ENCODE peak calls at places on chromosome 17, in six cellular contexts. One of them, this sample, is unnamed.

GRCh38 chr17:68820476-68820824 is 134.7 kb downstream of the ABCA8 start:
- DNase-seq in testis: peak
- DNase-seq in AG10803: no peak
- DNase-seq in skeletal muscle cell: no peak
- DNase-seq in HL-60: no peak
- DNase-seq in cardiac fibroblast: no peak
- DNase-seq in this sample: no peak

GRCh38 chr17:81148986-81149533 is 16.2 kb upstream of the PVALEF start:
- DNase-seq in cardiac fibroblast: no peak
- DNase-seq in HL-60: peak
- DNase-seq in skeletal muscle cell: no peak
- DNase-seq in testis: no peak
- DNase-seq in AG10803: no peak
- DNase-seq in this sample: no peak

GRCh38 chr17:68861602-68862001 is 93.6 kb downstream of the ABCA8 start:
- DNase-seq in AG10803: no peak
- DNase-seq in testis: no peak
- DNase-seq in HL-60: no peak
- DNase-seq in cardiac fibroblast: peak
- DNase-seq in skeletal muscle cell: no peak
- DNase-seq in this sample: no peak

GRCh38 chr17:78002166-78002565 is 43.7 kb downstream of the TNRC6C start:
- DNase-seq in AG10803: no peak
- DNase-seq in HL-60: no peak
- DNase-seq in cardiac fibroblast: no peak
- DNase-seq in skeletal muscle cell: no peak
- DNase-seq in testis: no peak
- DNase-seq in this sample: no peak

GRCh38 chr17:71980171-71980570 is 140.6 kb upstream of the SOX9 start:
- DNase-seq in testis: no peak
- DNase-seq in cardiac fibroblast: no peak
- DNase-seq in AG10803: peak
- DNase-seq in HL-60: no peak
- DNase-seq in skeletal muscle cell: no peak
- DNase-seq in this sample: no peak

GRCh38 chr17:59838196-59838911 is 54.4 kb downstream of the TUBD1 start:
- DNase-seq in skeletal muscle cell: no peak
- DNase-seq in cardiac fibroblast: peak
- DNase-seq in AG10803: peak
- DNase-seq in testis: no peak
- DNase-seq in HL-60: no peak
- DNase-seq in this sample: peak

GRCh38 chr17:74798239-74798707 is 22.1 kb upstream of the NAT9 start:
- DNase-seq in testis: no peak
- DNase-seq in skeletal muscle cell: no peak
- DNase-seq in HL-60: no peak
- DNase-seq in cardiac fibroblast: no peak
- DNase-seq in AG10803: peak
- DNase-seq in this sample: peak

GRCh38 chr17:80970044-80970761 is 21.4 kb upstream of the CHMP6 start:
- DNase-seq in AG10803: peak
- DNase-seq in testis: peak
- DNase-seq in HL-60: peak
- DNase-seq in skeletal muscle cell: no peak
- DNase-seq in cardiac fibroblast: peak
- DNase-seq in this sample: no peak

GRCh38 chr17:40303706-40304450 is 5.1 kb upstream of the RARA start:
- DNase-seq in AG10803: peak
- DNase-seq in cardiac fibroblast: peak
- DNase-seq in HL-60: no peak
- DNase-seq in skeletal muscle cell: no peak
- DNase-seq in testis: no peak
- DNase-seq in this sample: peak

GRCh38 chr17:21039839-21040575 is 2.8 kb downstream of the USP22 start:
- DNase-seq in AG10803: peak
- DNase-seq in skeletal muscle cell: no peak
- DNase-seq in cardiac fibroblast: peak
- DNase-seq in HL-60: no peak
- DNase-seq in testis: no peak
- DNase-seq in this sample: peak

GRCh38 chr17:79444226-79444625 is 166.6 kb downstream of the RBFOX3 start:
- DNase-seq in testis: no peak
- DNase-seq in AG10803: no peak
- DNase-seq in cardiac fibroblast: no peak
- DNase-seq in skeletal muscle cell: no peak
- DNase-seq in HL-60: no peak
- DNase-seq in this sample: no peak

GRCh38 chr17:21019976-21020575 is 22.7 kb downstream of the USP22 start:
- DNase-seq in HL-60: no peak
- DNase-seq in testis: peak
- DNase-seq in skeletal muscle cell: no peak
- DNase-seq in AG10803: peak
- DNase-seq in cardiac fibroblast: peak
- DNase-seq in this sample: peak

GRCh38 chr17:60729854-60730253 is 52.2 kb downstream of the BCAS3 start:
- DNase-seq in HL-60: no peak
- DNase-seq in testis: no peak
- DNase-seq in skeletal muscle cell: no peak
- DNase-seq in AG10803: no peak
- DNase-seq in cardiac fibroblast: no peak
- DNase-seq in this sample: peak

GRCh38 chr17:72516772-72517399 is 396.1 kb downstream of the SOX9 start:
- DNase-seq in skeletal muscle cell: peak
- DNase-seq in AG10803: peak
- DNase-seq in HL-60: peak
- DNase-seq in cardiac fibroblast: peak
- DNase-seq in testis: peak
- DNase-seq in this sample: peak

GRCh38 chr17:5921919-5922318 is 148.3 kb upstream of the WSCD1 start:
- DNase-seq in testis: no peak
- DNase-seq in HL-60: no peak
- DNase-seq in AG10803: no peak
- DNase-seq in skeletal muscle cell: no peak
- DNase-seq in cardiac fibroblast: no peak
- DNase-seq in this sample: no peak

GRCh38 chr17:11404877-11405276 is 163.9 kb downstream of the SHISA6 start:
- DNase-seq in HL-60: no peak
- DNase-seq in cardiac fibroblast: no peak
- DNase-seq in testis: no peak
- DNase-seq in AG10803: no peak
- DNase-seq in skeletal muscle cell: no peak
- DNase-seq in this sample: no peak

GRCh38 chr17:53168413-53168812 is 654.3 kb upstream of the KIF2B start:
- DNase-seq in skeletal muscle cell: no peak
- DNase-seq in testis: no peak
- DNase-seq in AG10803: no peak
- DNase-seq in cardiac fibroblast: no peak
- DNase-seq in HL-60: no peak
- DNase-seq in this sample: no peak

GRCh38 chr17:53166736-53167135 is 656.0 kb upstream of the KIF2B start:
- DNase-seq in testis: no peak
- DNase-seq in AG10803: no peak
- DNase-seq in cardiac fibroblast: no peak
- DNase-seq in HL-60: no peak
- DNase-seq in skeletal muscle cell: no peak
- DNase-seq in this sample: no peak
- H3K4me3 ChIP-seq in testis: no peak
- H3K4me3 ChIP-seq in AG10803: no peak
- H3K4me3 ChIP-seq in cardiac fibroblast: no peak
- H3K4me3 ChIP-seq in HL-60: no peak
- H3K4me3 ChIP-seq in skeletal muscle cell: no peak
- H3K4me3 ChIP-seq in this sample: no peak

GRCh38 chr17:48003686-48004120 is 32.8 kb downstream of the CDK5RAP3 start:
- DNase-seq in skeletal muscle cell: no peak
- DNase-seq in HL-60: no peak
- DNase-seq in AG10803: no peak
- DNase-seq in cardiac fibroblast: no peak
- DNase-seq in testis: no peak
- DNase-seq in this sample: no peak

GRCh38 chr17:48004973-48005372 is 32.6 kb downstream of the COPZ2 start:
- DNase-seq in skeletal muscle cell: no peak
- DNase-seq in HL-60: no peak
- DNase-seq in cardiac fibroblast: no peak
- DNase-seq in testis: no peak
- DNase-seq in AG10803: no peak
- DNase-seq in this sample: no peak

GRCh38 chr17:48002920-48003685 is 32.2 kb downstream of the CDK5RAP3 start:
- DNase-seq in AG10803: no peak
- DNase-seq in HL-60: no peak
- DNase-seq in skeletal muscle cell: no peak
- DNase-seq in cardiac fibroblast: no peak
- DNase-seq in testis: no peak
- DNase-seq in this sample: no peak

GRCh38 chr17:48001187-48001586 is 30.3 kb downstream of the CDK5RAP3 start:
- DNase-seq in AG10803: peak
- DNase-seq in skeletal muscle cell: no peak
- DNase-seq in cardiac fibroblast: peak
- DNase-seq in HL-60: no peak
- DNase-seq in testis: no peak
- DNase-seq in this sample: no peak

GRCh38 chr17:48002208-48002919 is 31.5 kb downstream of the CDK5RAP3 start:
- DNase-seq in AG10803: peak
- DNase-seq in skeletal muscle cell: peak
- DNase-seq in HL-60: peak
- DNase-seq in testis: no peak
- DNase-seq in cardiac fibroblast: peak
- DNase-seq in this sample: peak
- H3K4me3 ChIP-seq in AG10803: no peak
- H3K4me3 ChIP-seq in skeletal muscle cell: no peak
- H3K4me3 ChIP-seq in HL-60: no peak
- H3K4me3 ChIP-seq in testis: no peak
- H3K4me3 ChIP-seq in cardiac fibroblast: no peak
- H3K4me3 ChIP-seq in this sample: no peak

DNA sequence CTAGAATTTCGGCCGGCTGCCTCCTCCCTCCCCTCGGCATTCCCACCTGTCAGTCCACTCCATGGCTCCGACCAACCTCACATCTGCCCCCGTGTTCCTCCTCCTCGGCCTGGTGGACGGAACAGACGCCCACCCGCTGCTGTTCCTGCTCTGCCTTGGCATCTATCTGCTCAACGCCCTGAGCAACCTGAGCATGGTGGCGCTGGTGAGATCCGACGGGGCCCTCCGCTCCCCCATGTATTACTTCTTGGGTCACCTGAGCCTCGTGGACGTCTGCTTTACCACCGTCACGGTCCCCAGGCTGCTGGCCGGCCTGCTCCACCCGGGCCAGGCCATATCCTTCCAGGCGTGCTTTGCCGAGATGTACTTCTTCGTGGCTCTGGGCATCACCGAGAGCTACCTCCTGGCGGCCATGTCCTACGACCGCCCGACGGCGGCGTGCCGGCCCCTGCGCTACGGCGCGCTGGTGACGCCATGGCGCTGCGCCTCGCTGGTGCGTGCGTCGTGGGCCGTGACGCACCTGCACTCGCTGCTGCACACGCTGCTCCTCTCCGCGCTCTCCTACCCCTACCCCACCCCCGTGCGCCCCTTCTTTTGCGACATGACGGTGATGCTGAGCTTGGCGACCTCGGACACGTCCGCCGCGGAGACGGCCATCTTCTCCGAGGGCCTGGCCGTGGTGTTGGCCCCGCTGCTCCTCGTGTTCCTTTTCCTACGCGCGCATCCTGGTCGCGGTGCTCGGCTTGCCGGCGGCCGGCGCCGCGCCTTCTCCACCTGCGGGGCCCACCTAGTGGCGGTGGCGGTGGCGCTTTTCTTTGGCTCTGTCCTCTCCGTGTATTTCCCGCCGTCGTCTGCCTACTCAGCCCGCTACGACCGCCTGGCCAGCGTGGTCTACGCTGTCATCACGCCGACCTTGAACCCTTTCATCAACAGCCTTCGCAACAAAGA is at the start of gene OR3A2:
- DNase-seq in cardiac fibroblast: no peak
- DNase-seq in skeletal muscle cell: no peak
- DNase-seq in AG10803: no peak
- DNase-seq in testis: peak
- DNase-seq in HL-60: no peak
- DNase-seq in this sample: no peak
- H3K4me3 ChIP-seq in cardiac fibroblast: no peak
- H3K4me3 ChIP-seq in skeletal muscle cell: no peak
- H3K4me3 ChIP-seq in AG10803: no peak
- H3K4me3 ChIP-seq in testis: peak
- H3K4me3 ChIP-seq in HL-60: no peak
- H3K4me3 ChIP-seq in this sample: no peak

DNA sequence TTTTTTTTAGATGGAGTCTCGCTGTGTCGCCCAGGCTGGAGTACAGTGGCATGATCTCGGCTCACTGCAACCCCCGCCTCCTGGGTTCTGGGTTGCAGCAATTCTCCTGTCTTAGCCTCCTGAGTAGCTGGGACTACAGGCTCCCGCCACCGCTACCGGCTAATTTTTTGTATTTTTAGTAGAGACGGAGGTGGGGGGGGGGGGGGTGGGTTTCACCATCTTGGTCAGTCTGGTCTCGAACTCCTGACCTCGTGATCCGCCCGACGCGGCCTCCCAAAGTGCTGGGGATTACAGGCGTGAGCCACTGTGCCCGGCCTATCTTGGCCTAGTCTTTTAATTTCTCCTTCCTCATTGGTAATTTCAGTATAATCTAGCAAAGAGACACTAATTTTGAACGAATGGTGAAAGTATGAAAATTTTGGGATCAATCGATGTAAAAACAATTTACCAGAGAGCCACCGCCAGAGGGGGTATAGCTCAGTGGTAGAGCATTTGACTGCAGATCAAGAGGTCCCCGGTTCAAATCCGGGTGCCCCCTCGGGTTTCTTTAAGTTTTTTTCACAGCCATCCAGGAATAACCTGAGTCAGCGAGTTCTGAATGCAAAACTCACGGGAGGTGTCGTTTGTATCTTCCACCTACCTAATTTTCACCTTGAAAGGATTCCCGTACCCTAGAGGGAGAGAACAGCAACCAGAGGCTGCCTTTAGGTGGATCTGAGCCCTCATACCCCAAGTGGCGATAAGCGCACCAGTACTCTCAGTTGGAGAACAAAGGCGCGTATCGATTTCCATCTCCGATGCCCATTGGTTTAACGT is 2.5 kb upstream of the LASP1 start:
- DNase-seq in HL-60: peak
- DNase-seq in testis: peak
- DNase-seq in skeletal muscle cell: no peak
- DNase-seq in AG10803: peak
- DNase-seq in cardiac fibroblast: peak
- DNase-seq in this sample: peak
- H3K4me3 ChIP-seq in HL-60: peak
- H3K4me3 ChIP-seq in testis: peak
- H3K4me3 ChIP-seq in skeletal muscle cell: peak
- H3K4me3 ChIP-seq in AG10803: peak
- H3K4me3 ChIP-seq in cardiac fibroblast: peak
- H3K4me3 ChIP-seq in this sample: peak

GRCh38 chr17:417691-418420 is 65.2 kb upstream of the RPH3AL start:
- DNase-seq in skeletal muscle cell: no peak
- DNase-seq in cardiac fibroblast: no peak
- DNase-seq in HL-60: no peak
- DNase-seq in AG10803: no peak
- DNase-seq in testis: no peak
- DNase-seq in this sample: no peak
- H3K4me3 ChIP-seq in skeletal muscle cell: no peak
- H3K4me3 ChIP-seq in cardiac fibroblast: no peak
- H3K4me3 ChIP-seq in HL-60: no peak
- H3K4me3 ChIP-seq in AG10803: no peak
- H3K4me3 ChIP-seq in testis: no peak
- H3K4me3 ChIP-seq in this sample: no peak

This sample was measured in fibroblast of mammary gland.